ENCODE peak calls at places on chromosome 4, in four cellular contexts. V is heart left ventricle, P is uterus, B is transverse colon. N is an unnamed sample.

GRCh38 chr4:76377922-76378321 is 43.0 kb downstream of the CCDC158 start:
- DNase-seq in V (no peak), P (no peak), B (peak), N (no peak)

GRCh38 chr4:137881641-137882040 is 349.3 kb upstream of the PCDH18 start:
- DNase-seq in V (no peak), P (no peak), B (no peak), N (no peak)

GRCh38 chr4:14178421-14178820 is 550.9 kb upstream of the BOD1L1 start:
- DNase-seq in V (no peak), P (no peak), B (no peak), N (no peak)

GRCh38 chr4:169952236-169953088 is 73.7 kb downstream of the MFAP3L start:
- DNase-seq in V (no peak), P (no peak), B (no peak), N (no peak)

GRCh38 chr4:94357624-94358023 is 15.0 kb upstream of the HPGDS start:
- DNase-seq in V (no peak), P (no peak), B (no peak), N (no peak)

GRCh38 chr4:139665079-139665689 is 435 bp upstream of the MGST2 start:
- DNase-seq in V (no peak), P (no peak), B (no peak), N (no peak)

GRCh38 chr4:19051751-19052296 is 1030.3 kb upstream of the LCORL start:
- DNase-seq in V (no peak), P (no peak), B (no peak), N (no peak)

GRCh38 chr4:108043536-108043935 is 53.8 kb downstream of the HADH start:
- DNase-seq in V (no peak), P (no peak), B (no peak), N (no peak)

GRCh38 chr4:166422475-166422874 is 549.4 kb downstream of the TLL1 start:
- DNase-seq in V (no peak), P (no peak), B (no peak), N (no peak)

GRCh38 chr4:89298788-89299152 is 8.8 kb downstream of the GPRIN3 start:
- DNase-seq in V (no peak), P (no peak), B (no peak), N (no peak)

GRCh38 chr4:168449740-168450442 is 30.4 kb downstream of the DDX60L start:
- DNase-seq in V (no peak), P (peak), B (no peak), N (no peak)

GRCh38 chr4:138892483-138893386 is 122.8 kb upstream of the NOCT start:
- DNase-seq in V (no peak), P (no peak), B (no peak), N (no peak)

GRCh38 chr4:153616005-153616555 is 68.0 kb upstream of the TLR2 start:
- DNase-seq in V (no peak), P (no peak), B (no peak), N (no peak)

GRCh38 chr4:77001907-77002306 is 52.4 kb downstream of the SEPTIN11 start:
- DNase-seq in V (no peak), P (no peak), B (no peak), N (no peak)

GRCh38 chr4:158827475-158828085 is 58.8 kb downstream of the FNIP2 start:
- DNase-seq in V (no peak), P (no peak), B (no peak), N (no peak)

GRCh38 chr4:151418385-151418784 is 9.4 kb downstream of the FHIP1A start:
- DNase-seq in V (no peak), P (no peak), B (no peak), N (no peak)

GRCh38 chr4:2937146-2937857 is 25.9 kb downstream of the NOP14 start:
- DNase-seq in V (no peak), P (no peak), B (peak), N (peak)

GRCh38 chr4:161823450-161823849 is 340.4 kb downstream of the FSTL5 start:
- DNase-seq in V (no peak), P (no peak), B (no peak), N (no peak)

GRCh38 chr4:76570141-76570989 is 135.3 kb downstream of the SHROOM3 start:
- DNase-seq in V (no peak), P (no peak), B (no peak), N (no peak)

GRCh38 chr4:76216975-76217814 is 3.6 kb upstream of the SCARB2 start:
- DNase-seq in V (no peak), P (no peak), B (no peak), N (no peak)

GRCh38 chr4:162163892-162164759 is at the start of gene FSTL5:
- DNase-seq in V (no peak), P (no peak), B (peak), N (peak)

GRCh38 chr4:2862528-2862927 is 18.9 kb downstream of the ADD1 start:
- DNase-seq in V (no peak), P (no peak), B (no peak), N (no peak)

GRCh38 chr4:177680308-177680707 is 238.1 kb upstream of the AGA start:
- DNase-seq in V (no peak), P (no peak), B (no peak), N (no peak)

GRCh38 chr4:68878048-68878447 is 62.3 kb downstream of the UGT2B10 start:
- DNase-seq in V (no peak), P (no peak), B (no peak), N (no peak)

DNA sequence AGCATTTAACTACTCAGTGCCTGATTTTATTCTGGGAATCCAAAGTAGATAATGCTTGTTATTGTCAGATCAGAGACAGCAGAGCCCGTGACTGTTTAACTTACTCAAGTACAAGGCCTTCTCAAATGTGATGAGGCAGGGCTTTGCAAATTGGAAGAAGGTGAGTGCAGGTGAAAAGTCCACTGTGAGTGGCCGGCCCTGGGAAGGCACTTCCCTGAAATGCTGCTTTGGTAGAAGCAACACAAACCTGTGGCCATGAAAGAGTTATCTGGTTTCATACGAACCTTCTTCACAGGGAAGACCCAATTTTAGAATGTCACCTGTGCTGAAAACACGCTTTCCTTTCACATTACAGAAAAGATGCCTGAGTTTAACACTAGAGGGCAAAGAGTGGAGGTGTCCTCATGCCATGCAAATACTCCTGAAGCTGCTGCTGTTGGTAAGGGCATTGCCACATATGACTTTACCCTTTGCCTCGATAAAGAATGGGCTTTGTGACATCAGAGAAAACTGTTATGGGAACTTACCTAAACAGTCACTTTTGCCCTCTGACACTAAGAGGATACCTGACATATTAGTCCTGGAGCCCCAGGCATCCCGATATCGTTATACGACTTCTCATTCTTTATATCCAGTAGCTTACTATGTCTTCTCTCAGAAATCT is 8.0 kb downstream of the PPARGC1A start:
- DNase-seq in V (no peak), P (no peak), B (no peak), N (no peak)
- TF ChIP-seq CTCF in V (no peak), P (no peak), B (no peak), N (no peak)

DNA sequence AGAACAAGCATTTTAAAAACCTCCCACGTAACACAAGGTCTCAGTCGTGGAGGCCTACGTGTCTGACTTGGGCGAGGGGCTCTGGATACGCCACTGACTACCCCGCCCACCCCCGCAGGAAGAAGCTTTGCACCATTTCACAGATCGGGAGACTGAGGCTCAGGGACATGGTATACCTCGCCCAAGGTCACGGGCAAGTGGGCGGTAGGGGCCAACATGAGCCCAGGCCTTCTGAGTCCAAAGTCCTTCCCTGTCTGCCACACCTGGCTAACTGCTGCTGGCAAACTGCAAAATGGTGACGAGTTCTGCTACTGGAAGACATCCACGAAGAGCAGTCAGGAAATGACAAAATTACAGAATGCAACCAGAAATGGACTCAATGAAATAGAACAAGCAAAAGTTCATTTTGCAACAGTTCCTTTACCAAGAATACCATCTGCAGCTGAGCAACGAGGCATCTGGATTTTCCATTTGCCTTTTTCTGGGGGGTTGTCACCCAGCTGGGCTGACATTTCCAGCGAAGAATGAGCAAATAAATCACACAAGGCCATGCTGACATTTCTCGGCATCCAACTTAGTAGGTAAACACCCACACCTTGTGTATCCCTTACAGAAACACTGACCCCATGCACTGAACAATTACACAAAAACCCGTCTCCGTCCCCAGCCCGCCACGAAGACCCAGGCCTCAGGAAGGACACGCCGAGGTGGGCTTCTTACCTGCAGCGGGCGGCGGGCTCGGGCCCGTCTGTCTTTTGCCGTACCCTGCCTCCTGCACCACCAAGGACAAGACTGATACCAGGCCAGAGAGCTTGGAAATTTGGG is 70.3 kb upstream of the AFAP1 start:
- DNase-seq in V (no peak), P (no peak), B (peak), N (no peak)
- TF ChIP-seq POLR2A in V (no peak), P (no peak), B (no peak), N (no peak)

GRCh38 chr4:125741825-125742452 is 427.2 kb downstream of the FAT4 start:
- DNase-seq in V (no peak), P (no peak), B (no peak), N (no peak)
- TF ChIP-seq CTCF in V (peak), P (peak), B (peak), N (peak)

DNA sequence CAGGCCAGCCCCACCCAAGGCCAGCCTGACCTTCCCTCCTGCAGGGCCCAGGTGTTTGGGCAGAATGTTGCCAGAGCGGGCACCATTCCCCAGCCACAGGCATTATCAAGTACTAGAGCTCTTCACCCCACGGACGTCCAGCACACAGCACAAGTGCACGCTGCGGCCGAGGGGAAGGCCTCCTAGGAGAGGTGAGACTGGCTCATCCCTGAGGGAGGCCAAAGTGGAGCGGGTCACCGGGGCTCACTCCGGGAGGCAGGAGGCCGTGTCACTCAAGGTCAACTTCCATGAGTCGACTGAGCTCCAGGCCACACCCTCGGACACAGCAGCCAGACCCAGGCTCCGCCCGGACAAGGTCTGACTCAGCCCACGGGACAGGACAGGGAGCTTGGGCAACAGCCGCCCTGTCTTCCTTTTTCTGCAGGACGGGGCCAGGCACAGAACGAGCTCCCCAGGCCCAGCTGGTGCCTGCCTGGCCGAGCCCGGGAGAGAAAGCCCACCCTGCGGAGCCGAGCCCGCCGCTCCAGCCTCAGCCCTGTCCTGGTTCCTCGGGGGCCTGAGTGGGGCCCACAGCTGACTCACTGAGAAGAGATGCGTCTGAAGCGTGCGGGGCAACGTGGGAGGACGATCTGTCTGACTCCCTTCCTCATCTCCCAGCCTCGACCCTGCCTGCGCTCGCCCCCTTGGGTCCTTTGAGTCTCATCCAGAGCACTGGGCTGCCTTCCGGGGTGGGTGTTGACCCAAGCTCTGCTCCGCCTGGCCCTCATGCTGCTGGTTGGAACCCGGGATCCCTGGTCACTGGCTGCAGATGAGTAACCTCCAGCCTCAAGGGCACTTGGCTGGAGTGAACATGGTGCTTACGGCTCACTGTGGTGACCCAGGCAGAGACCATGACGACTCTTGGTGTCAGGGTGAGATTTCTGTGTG is 1.6 kb downstream of the SLC49A3 start:
- DNase-seq in V (peak), P (peak), B (peak), N (peak)
- TF ChIP-seq POLR2A in V (no peak), P (peak), B (no peak), N (peak)

GRCh38 chr4:184313058-184313709 is 95.5 kb upstream of the ENPP6 start:
- DNase-seq in V (no peak), P (no peak), B (no peak), N (no peak)

GRCh38 chr4:184309241-184310170 is 91.8 kb upstream of the ENPP6 start:
- DNase-seq in V (no peak), P (no peak), B (no peak), N (no peak)

GRCh38 chr4:184310881-184311709 is 93.4 kb upstream of the ENPP6 start:
- DNase-seq in V (peak), P (no peak), B (peak), N (no peak)

GRCh38 chr4:184312126-184312525 is 94.5 kb upstream of the ENPP6 start:
- DNase-seq in V (no peak), P (no peak), B (no peak), N (no peak)

DNA sequence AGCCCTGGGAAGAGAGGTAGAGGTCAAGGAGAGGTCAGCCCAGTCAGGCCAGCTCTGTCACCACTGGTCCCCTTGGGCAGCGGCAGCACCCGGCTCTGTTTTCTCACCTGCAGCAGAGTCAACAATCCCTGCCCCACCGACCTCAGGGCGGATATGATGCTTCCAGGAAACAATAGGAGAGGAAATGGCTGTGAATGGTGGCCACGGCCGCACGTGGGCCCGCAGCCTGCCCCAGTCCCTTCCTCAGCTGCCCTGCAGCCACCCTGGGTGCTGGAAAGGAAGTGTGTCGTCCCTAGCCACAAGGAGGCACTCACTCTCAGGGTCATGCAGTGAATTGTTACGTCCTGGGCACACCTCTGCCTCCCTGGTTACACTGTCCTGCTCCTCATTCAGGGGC is 92.5 kb upstream of the ENPP6 start:
- DNase-seq in V (no peak), P (no peak), B (peak), N (no peak)
- TF ChIP-seq CTCF in V (no peak), P (no peak), B (no peak), N (no peak)

GRCh38 chr4:55017406-55017805 is 108.0 kb downstream of the KDR start:
- DNase-seq in V (no peak), P (no peak), B (no peak), N (no peak)
- TF ChIP-seq POLR2A in V (no peak), P (no peak), B (no peak), N (no peak)

GRCh38 chr4:7390906-7391636 is 43.7 kb downstream of the PSAPL1 start:
- DNase-seq in V (no peak), P (no peak), B (no peak), N (peak)

GRCh38 chr4:7393491-7394183 is 41.1 kb downstream of the PSAPL1 start:
- DNase-seq in V (peak), P (no peak), B (no peak), N (peak)

GRCh38 chr4:7391637-7392437 is 42.9 kb downstream of the PSAPL1 start:
- DNase-seq in V (no peak), P (no peak), B (no peak), N (peak)

GRCh38 chr4:7394184-7394575 is 40.5 kb downstream of the PSAPL1 start:
- DNase-seq in V (peak), P (no peak), B (no peak), N (peak)

GRCh38 chr4:7392438-7393374 is 42.0 kb downstream of the PSAPL1 start:
- DNase-seq in V (no peak), P (peak), B (no peak), N (peak)
- TF ChIP-seq CTCF in V (no peak), P (peak), B (no peak), N (no peak)

GRCh38 chr4:38663801-38664703 is at the start of gene KLF3:
- DNase-seq in V (peak), P (peak), B (peak), N (peak)

GRCh38 chr4:38664704-38665401 is 854 bp downstream of the KLF3 start:
- DNase-seq in V (peak), P (peak), B (peak), N (peak)

GRCh38 chr4:38661371-38661770 is 2.6 kb upstream of the KLF3 start:
- DNase-seq in V (no peak), P (no peak), B (no peak), N (no peak)

GRCh38 chr4:38660838-38661237 is 3.2 kb upstream of the KLF3 start:
- DNase-seq in V (no peak), P (no peak), B (no peak), N (no peak)

DNA sequence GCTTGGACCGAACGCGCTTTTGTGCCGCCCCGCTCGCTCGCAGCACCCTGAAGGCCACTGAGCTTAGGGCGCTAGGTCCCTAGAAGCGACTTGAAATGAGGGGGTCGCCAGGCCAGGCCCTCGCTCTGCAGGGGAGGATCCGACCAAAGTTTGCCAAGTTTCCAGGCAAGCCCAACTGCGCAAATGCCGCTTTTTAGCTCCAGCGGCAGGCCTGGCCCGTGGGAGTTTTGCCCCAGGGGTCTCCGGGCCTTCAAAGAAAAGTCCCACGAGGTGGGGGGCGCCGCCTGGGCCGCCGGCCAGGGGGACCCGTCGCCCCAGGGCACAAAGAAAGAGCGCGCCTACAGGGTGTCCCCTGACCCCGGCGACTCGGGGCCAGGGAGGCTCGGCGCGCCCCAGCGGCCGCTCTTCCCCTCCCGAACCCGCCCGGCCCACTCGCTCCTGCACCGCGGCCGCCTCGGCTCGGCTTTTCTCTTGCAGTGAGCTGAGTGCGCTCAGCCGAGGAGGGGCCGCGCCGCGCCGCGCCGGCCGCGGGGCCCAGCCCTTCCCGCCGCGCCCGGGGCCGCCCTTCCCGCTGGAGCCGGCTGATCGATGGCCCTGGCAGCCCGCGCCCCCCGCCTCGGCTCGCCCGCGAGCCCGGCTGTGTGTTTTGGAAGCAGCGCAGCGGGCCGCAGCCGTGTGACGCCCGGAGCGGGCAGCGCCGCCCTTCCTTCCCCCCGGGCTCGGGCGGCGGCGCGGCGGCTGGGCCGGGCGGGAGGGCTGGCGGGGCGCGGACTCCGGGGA is 788 bp upstream of the KLF3 start:
- DNase-seq in V (no peak), P (peak), B (no peak), N (no peak)
- TF ChIP-seq POLR2A in V (no peak), P (peak), B (peak), N (no peak)

DNA sequence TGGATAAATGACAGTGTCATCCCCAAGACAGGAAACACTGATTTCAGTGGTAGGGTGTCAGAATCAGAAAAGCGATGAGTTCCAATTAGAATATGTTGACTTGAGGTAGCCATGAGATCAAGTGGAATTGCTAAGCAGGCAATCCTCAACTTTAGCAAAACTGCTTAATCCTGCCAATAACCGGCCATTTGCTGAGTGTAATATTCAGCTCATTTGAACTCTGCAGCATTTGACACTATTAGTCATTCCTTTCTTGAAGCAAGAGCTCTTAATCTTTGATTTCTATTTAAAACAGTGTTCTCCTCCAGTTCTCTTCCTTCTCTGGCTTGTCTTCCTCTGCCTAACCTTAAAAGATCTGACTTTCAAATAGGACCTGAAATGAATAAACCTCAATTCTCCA is 68.7 kb upstream of the DCLK2 start:
- DNase-seq in V (no peak), P (no peak), B (no peak), N (no peak)
- TF ChIP-seq CTCF in V (no peak), P (no peak), B (no peak), N (no peak)